ENCODE peak calls at places on chromosomes 16 and 17, in seven cellular contexts. E is heart left ventricle; Z is ovary; L is HEK293T; Q is activated T-cell treated with anti-CD3 and anti-CD28 coated beads, Interleukin-2, amount 50 U/mL, for 72 hours; F is lower leg skin; A is ELR. R is an unnamed sample.

GRCh38 chr17:6544770-6545169 is 11.6 kb downstream of the PITPNM3 start:
- DNase-seq in A (no peak), Q (no peak), Z (no peak), L (no peak), E (peak; percentile 6), F (no peak), R (no peak)

GRCh38 chr16:10765772-10766171 is 22.1 kb downstream of the NUBP1 start:
- DNase-seq in L (no peak), E (no peak), Q (no peak), F (no peak), Z (no peak), A (no peak), R (no peak)

GRCh38 chr17:50842506-50843149 is 7.2 kb downstream of the WFIKKN2 start:
- DNase-seq in Z (peak; percentile 29), A (no peak), L (no peak), F (no peak), E (no peak), Q (no peak), R (no peak)

GRCh38 chr17:35376245-35376644 is 2.8 kb upstream of the SLFN11 start:
- DNase-seq in Z (no peak), A (peak; percentile 78), E (no peak), L (no peak), F (no peak), Q (no peak), R (no peak)

GRCh38 chr16:88634141-88634993 is 4.0 kb upstream of the IL17C start:
- DNase-seq in Q (peak; percentile 74), F (no peak), Z (no peak), E (peak; percentile 59), A (peak; percentile 70), L (no peak), R (no peak)

GRCh38 chr16:2237552-2238395 is 1.5 kb downstream of the DNASE1L2 start:
- DNase-seq in E (no peak), L (no peak), Z (no peak), A (no peak), F (no peak), Q (no peak), R (no peak)

GRCh38 chr17:65561394-65562205 is at the start of gene AXIN2:
- DNase-seq in L (peak; percentile 94), Z (peak; percentile 93), E (peak; percentile 95), A (peak; percentile 93), F (peak; percentile 87), Q (peak; percentile 89), R (peak; percentile 90)

GRCh38 chr17:82419471-82419995 is 1.1 kb upstream of the OGFOD3 start:
- DNase-seq in A (peak; percentile 27), F (no peak), Z (no peak), E (no peak), L (no peak), Q (no peak), R (no peak)

GRCh38 chr17:80252871-80253270 is 7.8 kb upstream of the RNF213 start:
- DNase-seq in Z (no peak), E (peak; percentile 48), A (peak; percentile 35), Q (peak; percentile 90), L (peak; percentile 55), F (no peak), R (peak; percentile 46)

GRCh38 chr16:7038475-7038874 is 294.2 kb upstream of the RBFOX1 start:
- DNase-seq in F (no peak), E (no peak), Q (no peak), L (no peak), Z (no peak), A (no peak), R (no peak)

GRCh38 chr16:66696669-66697630 is at the start of gene CMTM4:
- DNase-seq in Z (peak; percentile 90), F (peak; percentile 69), L (peak; percentile 94), E (peak; percentile 90), A (peak; percentile 86), Q (peak; percentile 75), R (peak; percentile 57)

GRCh38 chr16:66660422-66661209 is 35.9 kb downstream of the CMTM4 start:
- DNase-seq in L (peak; percentile 67), F (peak; percentile 43), E (peak; percentile 75), A (peak; percentile 95), Z (peak; percentile 59), Q (no peak), R (no peak)

GRCh38 chr16:3028716-3029319 is 5.0 kb downstream of the THOC6 start:
- DNase-seq in Q (no peak), L (no peak), F (no peak), Z (no peak), E (no peak), A (no peak), R (no peak)

GRCh38 chr16:9099131-9099625 is 7.7 kb downstream of the HAPSTR1 start:
- DNase-seq in Z (no peak), E (no peak), L (no peak), F (no peak), A (peak; percentile 72), Q (peak; percentile 47), R (no peak)

GRCh38 chr17:35791681-35792350 is 3.6 kb downstream of the MMP28 start:
- DNase-seq in E (no peak), Z (no peak), Q (no peak), L (no peak), A (no peak), F (no peak), R (no peak)

GRCh38 chr16:88848557-88848956 is 8.2 kb downstream of the GALNS start:
- DNase-seq in E (no peak), Z (no peak), A (no peak), L (no peak), F (no peak), Q (no peak), R (no peak)

GRCh38 chr17:12990041-12990808 is 27.6 kb downstream of the ELAC2 start:
- DNase-seq in E (peak; percentile 84), F (peak; percentile 27), Q (no peak), A (no peak), L (no peak), Z (no peak), R (no peak)

GRCh38 chr16:22075043-22075757 is 17.1 kb upstream of the VWA3A start:
- DNase-seq in L (no peak), E (no peak), Q (no peak), A (peak; percentile 73), Z (no peak), F (no peak), R (no peak)

GRCh38 chr17:66942453-66943264 is 21.8 kb upstream of the CACNG4 start:
- DNase-seq in A (no peak), E (no peak), L (no peak), Z (no peak), F (no peak), Q (no peak), R (no peak)

GRCh38 chr16:11211977-11212818 is 43.8 kb downstream of the SOCS1 start:
- DNase-seq in E (no peak), Q (no peak), Z (no peak), F (no peak), L (no peak), A (no peak), R (no peak)

GRCh38 chr17:45397796-45398195 is 34.9 kb downstream of the ARHGAP27 start:
- DNase-seq in E (no peak), L (no peak), A (no peak), F (no peak), Z (no peak), Q (no peak), R (no peak)

GRCh38 chr16:23410176-23410575 is 42.8 kb downstream of the COG7 start:
- DNase-seq in Q (no peak), E (no peak), A (peak; percentile 50), Z (no peak), F (no peak), L (no peak), R (no peak)

GRCh38 chr16:82368041-82368440 is 198.0 kb upstream of the MPHOSPH6 start:
- DNase-seq in L (peak; percentile 46), Z (no peak), Q (no peak), F (no peak), A (peak; percentile 42), E (peak; percentile 75), R (peak; percentile 38)

GRCh38 chr16:89404561-89404960 is 85.8 kb downstream of the ANKRD11 start:
- DNase-seq in F (no peak), A (no peak), Q (no peak), L (no peak), E (peak; percentile 68), Z (no peak), R (no peak)

GRCh38 chr16:78742501-78743283 is 643.2 kb downstream of the WWOX start:
- DNase-seq in L (peak; percentile 43), A (no peak), Q (peak; percentile 83), F (peak; percentile 23), Z (peak; percentile 31), E (peak; percentile 33), R (no peak)

GRCh38 chr16:19085679-19086200 is 18.3 kb downstream of the COQ7 start:
- DNase-seq in A (peak; percentile 36), E (no peak), Q (no peak), Z (no peak), F (no peak), L (no peak), R (no peak)

GRCh38 chr16:10756574-10756973 is 12.9 kb downstream of the NUBP1 start:
- DNase-seq in F (no peak), Q (no peak), A (no peak), E (no peak), L (no peak), Z (no peak), R (no peak)

GRCh38 chr16:56888806-56889205 is 23.8 kb downstream of the SLC12A3 start:
- DNase-seq in Z (no peak), L (no peak), Q (no peak), A (no peak), E (no peak), F (no peak), R (no peak)

GRCh38 chr17:17681744-17682292 is 560 bp downstream of the RAI1 start:
- DNase-seq in F (peak; percentile 32), L (no peak), Q (peak; percentile 57), E (peak; percentile 58), Z (peak; percentile 76), A (peak; percentile 59), R (no peak)

GRCh38 chr16:30615358-30616076 is 5.3 kb upstream of the ZNF689 start:
- DNase-seq in L (peak; percentile 83), E (peak; percentile 48), Z (no peak), F (no peak), Q (peak; percentile 89), A (peak; percentile 54), R (peak; percentile 48)

R was measured in HCT116.